ENCODE peak calls at places on chromosomes 6 and 20, in four cellular contexts. One of them, this sample, is unnamed.

GRCh38 chr20:22512911-22513489 is 71.4 kb downstream of the FOXA2 start:
- DNase-seq in progenitor cell of endocrine pancreas: no peak
- DNase-seq in heart right ventricle: no peak
- DNase-seq in IMR-90: no peak
- DNase-seq in this sample: no peak

GRCh38 chr6:53300656-53301551 is 47.8 kb downstream of the ELOVL5 start:
- DNase-seq in progenitor cell of endocrine pancreas: no peak
- DNase-seq in heart right ventricle: peak
- DNase-seq in IMR-90: no peak
- DNase-seq in this sample: no peak

GRCh38 chr20:56689852-56690485 is 60.9 kb downstream of the TFAP2C start:
- DNase-seq in progenitor cell of endocrine pancreas: no peak
- DNase-seq in heart right ventricle: no peak
- DNase-seq in IMR-90: no peak
- DNase-seq in this sample: no peak

GRCh38 chr20:42986143-42986773 is 203.4 kb downstream of the PTPRT start:
- DNase-seq in progenitor cell of endocrine pancreas: no peak
- DNase-seq in heart right ventricle: no peak
- DNase-seq in IMR-90: no peak
- DNase-seq in this sample: no peak

GRCh38 chr20:40279390-40279789 is 409.6 kb downstream of the MAFB start:
- DNase-seq in progenitor cell of endocrine pancreas: no peak
- DNase-seq in heart right ventricle: no peak
- DNase-seq in IMR-90: peak
- DNase-seq in this sample: peak

GRCh38 chr20:62067547-62068260 is 2.0 kb upstream of the TAF4 start:
- DNase-seq in progenitor cell of endocrine pancreas: no peak
- DNase-seq in heart right ventricle: no peak
- DNase-seq in IMR-90: no peak
- DNase-seq in this sample: no peak

GRCh38 chr20:59736366-59736765 is 132.0 kb downstream of the PHACTR3 start:
- DNase-seq in progenitor cell of endocrine pancreas: no peak
- DNase-seq in heart right ventricle: no peak
- DNase-seq in IMR-90: no peak
- DNase-seq in this sample: no peak

GRCh38 chr6:7249946-7250643 is 62.9 kb downstream of the SSR1 start:
- DNase-seq in progenitor cell of endocrine pancreas: no peak
- DNase-seq in heart right ventricle: no peak
- DNase-seq in IMR-90: peak
- DNase-seq in this sample: no peak

GRCh38 chr20:62202083-62202395 is 18.0 kb downstream of the HRH3 start:
- DNase-seq in progenitor cell of endocrine pancreas: no peak
- DNase-seq in heart right ventricle: peak
- DNase-seq in IMR-90: peak
- DNase-seq in this sample: peak

GRCh38 chr6:155599571-155599970 is 143.9 kb upstream of the NOX3 start:
- DNase-seq in progenitor cell of endocrine pancreas: no peak
- DNase-seq in heart right ventricle: no peak
- DNase-seq in IMR-90: no peak
- DNase-seq in this sample: no peak

GRCh38 chr6:136114661-136115060 is 135.4 kb downstream of the MTFR2 start:
- DNase-seq in progenitor cell of endocrine pancreas: no peak
- DNase-seq in heart right ventricle: no peak
- DNase-seq in IMR-90: no peak
- DNase-seq in this sample: no peak

GRCh38 chr20:43188861-43189613 is 669 bp downstream of the PTPRT start:
- DNase-seq in progenitor cell of endocrine pancreas: peak
- DNase-seq in heart right ventricle: no peak
- DNase-seq in IMR-90: no peak
- DNase-seq in this sample: no peak

GRCh38 chr6:24659547-24659946 is 7.2 kb downstream of the TDP2 start:
- DNase-seq in progenitor cell of endocrine pancreas: no peak
- DNase-seq in heart right ventricle: no peak
- DNase-seq in IMR-90: peak
- DNase-seq in this sample: no peak

GRCh38 chr20:20261159-20261558 is 106.7 kb upstream of the INSM1 start:
- DNase-seq in progenitor cell of endocrine pancreas: no peak
- DNase-seq in heart right ventricle: no peak
- DNase-seq in IMR-90: no peak
- DNase-seq in this sample: no peak

GRCh38 chr6:43907789-43908472 is 137.9 kb downstream of the VEGFA start:
- DNase-seq in progenitor cell of endocrine pancreas: no peak
- DNase-seq in heart right ventricle: peak
- DNase-seq in IMR-90: no peak
- DNase-seq in this sample: no peak

GRCh38 chr20:58854638-58855471 is 2.3 kb downstream of the GNAS start:
- DNase-seq in progenitor cell of endocrine pancreas: no peak
- DNase-seq in heart right ventricle: no peak
- DNase-seq in IMR-90: no peak
- DNase-seq in this sample: no peak

GRCh38 chr20:41406307-41406706 is 39.7 kb upstream of the EMILIN3 start:
- DNase-seq in progenitor cell of endocrine pancreas: no peak
- DNase-seq in heart right ventricle: no peak
- DNase-seq in IMR-90: no peak
- DNase-seq in this sample: no peak

GRCh38 chr6:36727491-36728021 is 29.9 kb downstream of the RAB44 start:
- DNase-seq in progenitor cell of endocrine pancreas: no peak
- DNase-seq in heart right ventricle: no peak
- DNase-seq in IMR-90: peak
- DNase-seq in this sample: peak

GRCh38 chr6:1787894-1788293 is 178.2 kb downstream of the FOXC1 start:
- DNase-seq in progenitor cell of endocrine pancreas: no peak
- DNase-seq in heart right ventricle: no peak
- DNase-seq in IMR-90: peak
- DNase-seq in this sample: no peak

GRCh38 chr6:42898891-42899361 is 16.9 kb upstream of the PTCRA start:
- DNase-seq in progenitor cell of endocrine pancreas: peak
- DNase-seq in heart right ventricle: no peak
- DNase-seq in IMR-90: peak
- DNase-seq in this sample: peak

GRCh38 chr6:46062312-46062711 is 46.7 kb upstream of the CLIC5 start:
- DNase-seq in progenitor cell of endocrine pancreas: peak
- DNase-seq in heart right ventricle: no peak
- DNase-seq in IMR-90: no peak
- DNase-seq in this sample: no peak

GRCh38 chr6:140364916-140365315 is 990.5 kb upstream of the CITED2 start:
- DNase-seq in progenitor cell of endocrine pancreas: no peak
- DNase-seq in heart right ventricle: no peak
- DNase-seq in IMR-90: no peak
- DNase-seq in this sample: no peak

GRCh38 chr6:105359419-105360366 is 43.2 kb downstream of the PREP start:
- DNase-seq in progenitor cell of endocrine pancreas: no peak
- DNase-seq in heart right ventricle: no peak
- DNase-seq in IMR-90: peak
- DNase-seq in this sample: peak

GRCh38 chr6:108260126-108260808 is 573 bp downstream of the SNX3 start:
- DNase-seq in progenitor cell of endocrine pancreas: no peak
- DNase-seq in heart right ventricle: no peak
- DNase-seq in IMR-90: peak
- DNase-seq in this sample: peak

GRCh38 chr20:46361386-46361785 is 45.0 kb downstream of the ELMO2 start:
- DNase-seq in progenitor cell of endocrine pancreas: no peak
- DNase-seq in heart right ventricle: no peak
- DNase-seq in IMR-90: no peak
- DNase-seq in this sample: no peak

GRCh38 chr6:16059496-16059895 is 69.4 kb upstream of the MYLIP start:
- DNase-seq in progenitor cell of endocrine pancreas: no peak
- DNase-seq in heart right ventricle: no peak
- DNase-seq in IMR-90: no peak
- DNase-seq in this sample: no peak

GRCh38 chr6:79269877-79270276 is 35.4 kb upstream of the HMGN3 start:
- DNase-seq in progenitor cell of endocrine pancreas: no peak
- DNase-seq in heart right ventricle: no peak
- DNase-seq in IMR-90: peak
- DNase-seq in this sample: peak

This sample was measured in mesenchymal stem cell.